ENCODE peak calls at places on chromosome X, in eight cellular contexts. W is kidney epithelial cell, O is choroid plexus epithelial cell, B is fibroblast of the aortic adventitia, A is GM06990, Y is lung, N is cardiac muscle cell, P is foreskin fibroblast. J is an unnamed sample.

GRCh38 chrX:37380920-37381319 is 31.8 kb downstream of the PRRG1 start:
- DNase-seq in W (peak), O (peak), B (peak), A (no peak), Y (no peak), N (no peak), P (peak), J (peak)

GRCh38 chrX:43734444-43734843 is 78.3 kb downstream of the MAOA start:
- DNase-seq in W (no peak), O (no peak), B (no peak), A (no peak), Y (no peak), N (no peak), P (no peak), J (no peak)

GRCh38 chrX:136497556-136498048 is at the start of gene HTATSF1:
- DNase-seq in W (no peak), O (no peak), B (no peak), A (no peak), Y (no peak), N (peak), P (no peak), J (no peak)

GRCh38 chrX:155148724-155149537 is 67.3 kb upstream of the VBP1 start:
- DNase-seq in W (no peak), O (peak), B (peak), A (no peak), Y (no peak), N (peak), P (peak), J (peak)

GRCh38 chrX:137574784-137575298 is 8.9 kb downstream of the ZIC3 start:
- DNase-seq in W (no peak), O (no peak), B (no peak), A (no peak), Y (no peak), N (no peak), P (no peak), J (no peak)

GRCh38 chrX:3393581-3394111 is 47.2 kb upstream of the MXRA5 start:
- DNase-seq in W (no peak), O (peak), B (peak), A (no peak), Y (no peak), N (no peak), P (no peak), J (no peak)

GRCh38 chrX:68821616-68822015 is 7.2 kb upstream of the EFNB1 start:
- DNase-seq in W (no peak), O (no peak), B (no peak), A (no peak), Y (no peak), N (no peak), P (no peak), J (no peak)

GRCh38 chrX:1521459-1521956 is 15.5 kb downstream of the P2RY8 start:
- DNase-seq in W (no peak), O (no peak), B (no peak), A (peak), Y (no peak), N (no peak), P (no peak), J (no peak)

GRCh38 chrX:43940811-43941210 is 32.4 kb downstream of the NDP start:
- DNase-seq in W (no peak), O (peak), B (peak), A (no peak), Y (no peak), N (no peak), P (peak), J (peak)

GRCh38 chrX:95076449-95076848 is 1402.4 kb downstream of the FAM133A start:
- DNase-seq in W (no peak), O (peak), B (peak), A (no peak), Y (no peak), N (peak), P (no peak), J (peak)

GRCh38 chrX:19514791-19515614 is at the start of gene MAP3K15:
- DNase-seq in W (no peak), O (no peak), B (no peak), A (peak), Y (peak), N (peak), P (no peak), J (peak)
- H3K4me3 ChIP-seq in W (peak), O (no peak), B (peak), A (peak), Y (peak), N (peak), P (no peak), J (peak)

GRCh38 chrX:24264383-24264782 is 49.5 kb downstream of the SUPT20HL2 start:
- DNase-seq in W (no peak), O (no peak), B (no peak), A (no peak), Y (no peak), N (no peak), P (no peak), J (no peak)

GRCh38 chrX:24262309-24262708 is 51.6 kb downstream of the SUPT20HL2 start:
- DNase-seq in W (no peak), O (no peak), B (no peak), A (no peak), Y (no peak), N (no peak), P (no peak), J (no peak)

GRCh38 chrX:24257011-24257410 is 56.9 kb downstream of the SUPT20HL2 start:
- DNase-seq in W (no peak), O (no peak), B (no peak), A (no peak), Y (no peak), N (no peak), P (no peak), J (no peak)

GRCh38 chrX:24260827-24261550 is 52.9 kb downstream of the SUPT20HL2 start:
- DNase-seq in W (no peak), O (peak), B (peak), A (no peak), Y (no peak), N (no peak), P (peak), J (peak)

GRCh38 chrX:24259544-24260240 is 54.2 kb downstream of the SUPT20HL2 start:
- DNase-seq in W (peak), O (peak), B (peak), A (no peak), Y (no peak), N (peak), P (peak), J (peak)
- TF ChIP-seq CTCF in W (peak), O (peak), B (peak), A (peak), Y (peak), N (peak), P (peak), J (peak)

DNA sequence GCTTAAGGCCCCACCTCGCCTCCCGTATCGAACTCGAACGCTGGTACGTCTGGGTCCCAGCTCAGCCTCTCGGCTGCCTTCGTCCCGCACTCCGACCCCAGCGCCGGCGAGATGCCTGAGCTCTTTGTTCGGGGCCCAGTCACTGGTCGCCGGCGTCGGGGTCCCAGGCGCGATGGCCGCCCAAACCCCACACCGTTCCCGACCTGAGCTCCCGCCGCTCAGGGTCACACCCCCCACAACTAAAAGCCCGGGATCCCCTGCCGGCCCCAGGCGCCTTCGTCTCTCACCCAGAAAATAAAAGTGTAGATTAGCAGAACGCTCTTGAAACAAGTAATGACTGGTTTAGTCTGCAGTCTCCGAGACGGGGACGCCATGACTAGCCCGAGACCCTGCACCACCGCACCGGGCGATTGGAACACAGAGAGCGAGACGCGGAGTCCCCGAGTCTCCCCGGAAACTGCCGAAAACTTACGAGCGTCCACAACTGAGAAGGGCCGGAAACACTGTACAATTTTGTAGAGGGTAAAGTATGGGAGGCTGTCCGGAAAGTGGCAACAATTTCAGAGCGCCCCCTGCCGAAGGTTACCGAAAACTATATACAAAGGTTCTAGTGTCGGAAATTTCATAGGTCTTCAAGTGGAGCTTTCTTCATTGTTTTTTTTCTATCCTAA is at the start of gene TSPAN6:
- DNase-seq in W (peak), O (peak), B (peak), A (peak), Y (peak), N (peak), P (peak), J (peak)
- H3K4me3 ChIP-seq in W (peak), O (peak), B (peak), A (no peak), Y (peak), N (peak), P (peak), J (peak)

DNA sequence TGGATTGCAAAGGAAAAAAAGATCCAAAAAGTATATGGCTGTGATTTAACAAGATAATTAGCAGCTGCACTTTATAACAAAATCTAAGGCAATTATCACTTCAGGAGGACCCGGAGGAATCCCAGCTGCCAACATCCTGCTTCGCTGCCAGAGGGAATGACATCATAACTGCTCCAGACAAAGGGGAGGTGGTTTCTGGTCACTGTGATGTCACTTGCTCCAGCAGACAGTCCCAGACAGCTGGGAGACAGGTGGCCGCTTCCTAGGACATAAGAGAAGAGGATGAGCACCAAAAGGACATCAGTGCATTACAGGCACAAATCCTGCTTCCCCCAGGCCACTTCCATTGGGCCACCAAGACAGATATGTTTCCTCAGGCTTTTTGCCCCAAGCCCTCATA is 370.9 kb downstream of the BCOR start:
- DNase-seq in W (no peak), O (no peak), B (peak), A (no peak), Y (no peak), N (no peak), P (no peak), J (peak)
- TF ChIP-seq CTCF in W (no peak), O (no peak), B (no peak), A (no peak), Y (no peak), N (no peak), P (no peak), J (no peak)

GRCh38 chrX:96389314-96390048 is 295.2 kb upstream of the DIAPH2 start:
- DNase-seq in W (no peak), O (peak), B (no peak), A (no peak), Y (no peak), N (no peak), P (no peak), J (peak)

GRCh38 chrX:96394566-96394965 is 290.1 kb upstream of the DIAPH2 start:
- DNase-seq in W (no peak), O (peak), B (no peak), A (no peak), Y (no peak), N (no peak), P (peak), J (no peak)
- H3K4me3 ChIP-seq in W (no peak), O (no peak), B (no peak), A (no peak), Y (no peak), N (no peak), P (no peak), J (no peak)

DNA sequence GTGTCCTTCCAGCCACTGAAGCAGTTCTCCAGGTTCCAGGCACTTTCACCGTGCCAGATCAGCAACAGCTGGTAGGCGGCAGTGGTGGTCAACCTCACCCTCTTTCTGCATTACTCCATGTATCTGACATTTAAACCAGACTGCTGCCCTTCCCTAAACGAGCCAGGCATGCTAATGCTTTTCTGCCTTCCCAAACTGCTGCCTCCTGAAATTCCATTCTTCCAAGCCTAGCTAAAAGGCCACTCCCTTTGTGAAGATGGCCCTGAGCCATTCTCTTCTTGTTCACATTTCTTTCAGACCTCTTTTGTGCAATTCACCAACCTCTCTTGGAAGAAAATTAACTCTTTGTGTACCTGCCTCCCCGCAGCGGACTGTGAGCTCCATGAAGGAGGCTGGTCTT is 73.7 kb downstream of the CHST7 start:
- DNase-seq in W (no peak), O (no peak), B (peak), A (no peak), Y (no peak), N (no peak), P (no peak), J (no peak)
- TF ChIP-seq CTCF in W (no peak), O (no peak), B (no peak), A (no peak), Y (no peak), N (no peak), P (no peak), J (no peak)

DNA sequence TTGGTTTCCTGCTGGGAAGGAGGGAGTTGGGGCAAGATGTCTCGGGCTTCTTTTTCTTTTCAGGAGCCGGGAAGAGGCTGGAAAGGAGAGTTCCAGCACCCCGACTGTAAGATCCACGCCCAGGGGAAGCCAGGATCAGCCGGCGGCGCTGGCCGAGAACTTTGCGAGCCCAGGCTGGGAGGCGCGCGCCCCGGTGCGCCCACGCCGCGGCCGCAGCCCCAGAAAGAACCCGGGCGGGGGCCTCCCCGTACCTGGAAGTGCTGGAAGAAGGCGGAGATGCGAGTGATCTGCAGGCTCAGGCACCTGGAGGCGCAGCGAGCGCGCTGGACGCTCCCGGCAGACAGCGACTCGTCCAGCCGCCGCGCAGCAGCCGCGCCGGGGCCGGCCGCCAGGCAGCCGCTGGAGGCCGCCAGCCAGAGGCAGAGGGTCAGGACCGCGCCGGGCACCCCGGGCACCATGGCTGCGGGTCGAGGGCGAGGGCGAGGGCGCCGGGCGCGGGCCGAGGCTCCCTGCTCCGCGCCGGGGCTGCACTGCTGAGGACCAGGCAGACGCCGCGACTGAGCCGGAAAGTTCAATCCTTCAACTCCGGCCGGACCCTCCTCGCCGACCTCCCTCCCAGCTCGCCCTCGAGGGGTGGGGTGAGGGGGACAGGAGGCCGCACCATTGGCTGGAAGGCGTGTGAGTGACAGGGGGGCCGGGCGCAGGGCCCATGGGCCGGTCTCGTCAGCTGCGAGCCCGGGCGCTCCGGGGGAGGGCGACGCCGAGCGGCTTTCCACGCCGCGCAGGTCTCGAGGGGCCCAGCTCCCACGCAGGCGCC is at the start of gene ANOS1:
- DNase-seq in W (no peak), O (peak), B (no peak), A (no peak), Y (peak), N (peak), P (no peak), J (peak)
- H3K4me3 ChIP-seq in W (peak), O (peak), B (no peak), A (no peak), Y (peak), N (peak), P (peak), J (no peak)

DNA sequence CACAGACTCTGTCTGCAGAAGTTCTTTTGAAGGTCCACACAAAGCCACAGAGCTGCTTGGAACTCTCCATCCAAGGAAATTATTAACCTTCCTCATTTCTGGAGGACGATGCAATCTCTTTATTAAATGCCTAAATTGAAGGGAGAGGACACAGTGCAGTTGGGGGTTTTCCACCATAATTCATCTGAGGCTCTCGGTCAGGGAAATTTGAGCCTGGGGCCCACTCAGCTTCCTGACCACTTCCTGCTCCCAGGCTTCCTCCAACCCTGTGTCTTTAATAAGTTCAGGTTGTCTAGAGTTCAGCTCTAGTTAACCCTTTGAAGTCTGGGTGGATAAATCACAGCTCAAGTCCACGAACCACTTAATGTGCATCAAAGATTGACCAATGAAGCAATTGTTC is 58.5 kb downstream of the PRPS1 start:
- DNase-seq in W (no peak), O (peak), B (no peak), A (no peak), Y (no peak), N (no peak), P (no peak), J (no peak)
- TF ChIP-seq CTCF in W (no peak), O (no peak), B (no peak), A (no peak), Y (no peak), N (no peak), P (no peak), J (no peak)

GRCh38 chrX:66164931-66165330 is 884 bp downstream of the HEPH start:
- DNase-seq in W (no peak), O (no peak), B (no peak), A (no peak), Y (no peak), N (no peak), P (no peak), J (no peak)
- H3K4me3 ChIP-seq in W (no peak), O (no peak), B (peak), A (no peak), Y (no peak), N (peak), P (peak), J (no peak)

GRCh38 chrX:153736071-153736820 is 11.6 kb downstream of the ABCD1 start:
- DNase-seq in W (no peak), O (no peak), B (no peak), A (no peak), Y (no peak), N (no peak), P (no peak), J (no peak)

GRCh38 chrX:153734871-153735270 is 10.2 kb downstream of the ABCD1 start:
- DNase-seq in W (no peak), O (no peak), B (no peak), A (no peak), Y (no peak), N (no peak), P (no peak), J (no peak)

GRCh38 chrX:153736871-153737441 is 12.3 kb downstream of the ABCD1 start:
- DNase-seq in W (no peak), O (no peak), B (no peak), A (no peak), Y (no peak), N (no peak), P (no peak), J (no peak)

GRCh38 chrX:153733651-153734240 is 9.1 kb downstream of the ABCD1 start:
- DNase-seq in W (no peak), O (no peak), B (no peak), A (no peak), Y (no peak), N (no peak), P (no peak), J (no peak)

GRCh38 chrX:153735274-153735673 is 10.6 kb downstream of the ABCD1 start:
- DNase-seq in W (no peak), O (peak), B (no peak), A (no peak), Y (no peak), N (no peak), P (no peak), J (no peak)
- TF ChIP-seq CTCF in W (no peak), O (peak), B (peak), A (no peak), Y (no peak), N (no peak), P (no peak), J (no peak)